ENCODE peak calls at places on chromosomes 6 and 20, in eight cellular contexts. Y is GM18507; X is Right ventricle myocardium inferior; P is brain microvascular endothelial cell; Z is neural crest cell; F is NCI-H2171; L is effector memory CD8-positive, alpha-beta T cell; O is left cardiac atrium. T is an unnamed sample.

GRCh38 chr6:125262026-125263013 is 39.4 kb downstream of the HDDC2 start:
- DNase-seq in Y (no peak), X (no peak), P (peak), Z (no peak), F (no peak), L (no peak), O (no peak), T (no peak)

GRCh38 chr20:53513168-53513488 is 80.5 kb downstream of the ZNF217 start:
- DNase-seq in Y (no peak), X (no peak), P (no peak), Z (no peak), F (no peak), L (no peak), O (no peak), T (no peak)

GRCh38 chr6:39377530-39377929 is 55.0 kb upstream of the KCNK16 start:
- DNase-seq in Y (peak), X (no peak), P (peak), Z (peak), F (peak), L (no peak), O (peak), T (peak)

GRCh38 chr20:1341561-1342265 is 12.8 kb upstream of the SDCBP2 start:
- DNase-seq in Y (no peak), X (no peak), P (peak), Z (no peak), F (peak), L (no peak), O (no peak), T (peak)

GRCh38 chr6:163349001-163349680 is 65.4 kb upstream of the QKI start:
- DNase-seq in Y (no peak), X (no peak), P (no peak), Z (no peak), F (no peak), L (no peak), O (no peak), T (no peak)

GRCh38 chr6:130676077-130676772 is 151.0 kb upstream of the SMLR1 start:
- DNase-seq in Y (no peak), X (no peak), P (peak), Z (no peak), F (no peak), L (no peak), O (no peak), T (peak)

GRCh38 chr6:76852776-76853175 is 610.5 kb downstream of the HTR1B start:
- DNase-seq in Y (no peak), X (no peak), P (peak), Z (no peak), F (no peak), L (no peak), O (no peak), T (peak)

GRCh38 chr6:34917626-34918285 is 28.7 kb downstream of the ANKS1A start:
- DNase-seq in Y (no peak), X (no peak), P (no peak), Z (no peak), F (no peak), L (no peak), O (no peak), T (no peak)

GRCh38 chr6:17473554-17473953 is 80.2 kb downstream of the CAP2 start:
- DNase-seq in Y (no peak), X (no peak), P (no peak), Z (no peak), F (peak), L (no peak), O (no peak), T (no peak)

GRCh38 chr20:25859649-25860530 is 163.2 kb upstream of the ZNF337 start:
- DNase-seq in Y (no peak), X (peak), P (peak), Z (peak), F (peak), L (peak), O (peak), T (peak)

GRCh38 chr6:2528156-2528555 is 222.6 kb downstream of the MYLK4 start:
- DNase-seq in Y (no peak), X (no peak), P (no peak), Z (no peak), F (no peak), L (no peak), O (no peak), T (no peak)